ENCODE peak calls at places on chromosomes 2 and 18, in four cellular contexts. W is adrenal gland, O is HFFc6, X is PC-9. F is an unnamed sample.

GRCh38 chr2:38528008-38528442 is 74.7 kb downstream of the HNRNPLL start:
- DNase-seq in O (peak; percentile 72), W (peak; percentile 50), X (peak; percentile 22), F (no peak)

GRCh38 chr2:157760949-157761348 is 115.2 kb downstream of the ACVR1 start:
- DNase-seq in X (no peak), W (no peak), O (no peak), F (no peak)

GRCh38 chr18:3671181-3671580 is 221.2 kb downstream of the TGIF1 start:
- DNase-seq in W (no peak), X (no peak), O (no peak), F (no peak)

GRCh38 chr18:31232779-31233424 is 70.2 kb upstream of the DSC1 start:
- DNase-seq in O (no peak), W (no peak), X (no peak), F (no peak)

GRCh38 chr2:105407946-105408743 is 9.3 kb upstream of the FHL2 start:
- DNase-seq in O (no peak), W (no peak), X (no peak), F (no peak)

GRCh38 chr2:100207411-100207885 is 65.1 kb upstream of the AFF3 start:
- DNase-seq in O (no peak), X (no peak), W (no peak), F (no peak)

GRCh38 chr18:8972116-8972515 is 130.4 kb upstream of the NDUFV2 start:
- DNase-seq in W (no peak), X (no peak), O (no peak), F (no peak)

GRCh38 chr2:101252408-101253012 is at the start of gene CNOT11:
- DNase-seq in X (peak; percentile 97), O (peak; percentile 98), W (peak; percentile 100), F (peak; percentile 91)

GRCh38 chr2:237490805-237491194 is 3.7 kb downstream of the MLPH start:
- DNase-seq in X (no peak), W (no peak), O (no peak), F (no peak)

GRCh38 chr2:219289195-219289536 is 10.0 kb downstream of the DNAJB2 start:
- DNase-seq in O (no peak), X (no peak), W (no peak), F (no peak)

GRCh38 chr2:58571181-58571852 is 330.2 kb upstream of the FANCL start:
- DNase-seq in X (peak; percentile 57), W (peak; percentile 22), O (peak; percentile 47), F (no peak)

GRCh38 chr2:26229595-26229994 is 14.8 kb downstream of the HADHA start:
- DNase-seq in O (no peak), X (no peak), W (no peak), F (no peak)

GRCh38 chr2:26238301-26238958 is 6.0 kb downstream of the HADHA start:
- DNase-seq in O (no peak), X (no peak), W (no peak), F (no peak)

GRCh38 chr2:26230806-26231205 is 13.6 kb downstream of the HADHA start:
- DNase-seq in X (no peak), W (no peak), O (no peak), F (no peak)

GRCh38 chr2:26237868-26238267 is 6.6 kb downstream of the HADHA start:
- DNase-seq in O (no peak), X (no peak), W (no peak), F (no peak)

GRCh38 chr2:26235089-26235488 is 9.3 kb downstream of the HADHA start:
- DNase-seq in O (no peak), X (no peak), W (no peak), F (no peak)
- TF ChIP-seq CTCF in O (peak; percentile 52), X (peak; percentile 55), W (no peak), F (peak; percentile 16)

GRCh38 chr2:61135510-61135909 is 26.5 kb upstream of the C2orf74 start:
- DNase-seq in O (peak; percentile 42), W (peak; percentile 37), X (no peak), F (no peak)
- TF ChIP-seq CTCF in O (peak; percentile 64), W (peak; percentile 5), X (peak; percentile 47), F (peak; percentile 40)

GRCh38 chr2:216877085-216877484 is 17.2 kb upstream of the TNP1 start:
- DNase-seq in O (no peak), W (no peak), X (no peak), F (no peak)
- TF ChIP-seq CTCF in O (peak; percentile 43), W (no peak), X (peak; percentile 30), F (peak; percentile 12)

GRCh38 chr2:209331291-209331844 is 92.5 kb upstream of the MAP2 start:
- DNase-seq in X (no peak), O (peak; percentile 33), W (no peak), F (no peak)
- TF ChIP-seq CTCF in X (peak; percentile 59), O (peak; percentile 73), W (no peak), F (peak; percentile 44)

DNA sequence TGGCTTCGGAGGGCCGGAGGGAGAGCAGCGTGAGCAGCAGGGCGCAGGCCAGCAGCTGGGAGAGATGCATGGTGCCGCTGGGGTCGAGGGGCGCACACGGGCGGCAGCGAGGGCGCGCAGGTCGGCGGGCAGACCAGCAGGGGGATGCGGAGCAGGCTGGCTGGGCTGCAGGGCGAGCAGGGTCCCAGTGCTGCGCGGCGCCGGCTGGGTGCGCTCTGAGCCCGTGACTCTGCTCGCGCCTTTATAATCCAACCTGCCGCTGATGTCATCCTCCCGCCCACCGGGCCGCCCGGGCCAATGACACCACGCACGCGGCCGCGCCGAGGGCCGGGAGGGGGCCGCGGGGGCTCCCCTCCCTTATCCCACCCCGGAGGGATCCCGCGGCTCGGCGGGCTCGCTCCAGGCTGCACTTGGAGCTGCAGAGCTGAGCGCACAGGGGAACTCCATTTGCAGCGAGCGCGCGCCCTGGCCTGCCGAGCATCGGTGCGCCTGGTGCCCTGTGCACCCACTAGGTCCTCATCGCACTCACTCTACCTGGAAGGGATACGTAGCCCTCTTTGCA is at the start of gene NPPC:
- DNase-seq in O (peak; percentile 4), X (peak; percentile 29), W (no peak), F (no peak)
- TF ChIP-seq CTCF in O (peak; percentile 44), X (no peak), W (no peak), F (no peak)

DNA sequence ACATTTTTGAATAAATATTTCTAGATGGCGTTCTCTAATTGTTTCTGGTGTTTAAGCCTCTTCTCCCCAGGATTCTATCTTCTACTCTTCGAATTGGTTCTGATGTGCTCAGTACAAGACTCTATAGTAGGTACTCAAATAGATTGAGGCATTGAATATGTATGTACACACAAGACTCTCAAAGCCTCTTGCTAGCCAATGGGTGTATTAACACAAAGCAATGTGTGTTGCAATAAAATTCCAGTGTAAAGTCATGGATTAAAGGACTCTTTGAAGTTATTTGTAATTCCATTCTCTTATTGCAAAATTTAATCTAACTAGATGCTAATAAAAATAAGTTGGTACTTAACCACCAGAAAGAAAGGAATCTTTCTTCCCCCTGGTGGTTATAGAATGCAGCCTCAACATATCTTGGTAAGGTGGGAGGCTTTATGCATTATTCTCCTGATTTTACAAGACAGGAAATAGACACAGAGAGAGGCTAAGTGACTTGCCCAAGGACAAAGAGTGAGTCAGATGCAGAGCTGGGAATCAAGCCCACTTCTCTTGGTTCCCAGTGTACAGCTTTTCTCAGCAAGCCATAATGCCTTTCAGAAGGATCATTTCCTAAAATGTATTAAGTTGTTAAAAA is 18.1 kb downstream of the LRP1B start:
- DNase-seq in W (peak; percentile 59), O (no peak), X (no peak), F (peak; percentile 84)
- TF ChIP-seq CTCF in W (peak; percentile 29), O (peak; percentile 15), X (peak; percentile 37), F (peak; percentile 36)

DNA sequence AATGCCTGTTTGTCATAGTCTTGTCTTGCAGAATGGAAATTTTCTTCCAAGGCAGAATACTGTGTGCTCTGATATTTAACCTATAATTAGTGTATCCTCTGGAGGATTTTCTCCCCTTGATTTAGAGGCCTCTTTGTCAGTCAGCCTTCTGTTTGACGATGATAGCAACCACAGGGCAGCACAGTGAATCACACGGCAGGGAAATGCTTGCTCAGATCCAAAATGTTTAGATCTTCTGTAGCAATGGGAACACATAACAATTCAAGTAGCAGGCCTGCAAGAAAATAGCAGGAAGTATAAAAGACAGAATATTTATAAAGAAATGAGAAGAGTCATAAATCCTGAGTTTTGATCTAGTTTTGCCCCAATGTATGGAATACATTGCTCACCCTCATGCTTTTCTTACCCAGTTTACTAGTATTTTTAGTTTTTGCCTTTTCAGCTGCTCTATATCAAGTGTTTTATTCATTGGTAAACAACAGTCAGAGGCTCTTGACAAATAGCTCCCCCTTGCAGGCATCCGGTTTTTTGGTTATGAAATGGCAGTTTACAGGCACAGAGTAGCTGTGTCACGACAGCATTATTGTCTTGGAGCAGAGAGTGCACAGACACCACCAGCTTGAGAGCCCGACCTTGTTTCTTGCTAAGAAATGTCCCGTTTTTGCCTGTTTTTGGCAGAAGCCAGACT is 185.1 kb downstream of the MYO3B start:
- DNase-seq in W (no peak), X (no peak), O (peak; percentile 28), F (no peak)
- TF ChIP-seq CTCF in W (no peak), X (no peak), O (no peak), F (no peak)

GRCh38 chr2:170393861-170394498 is 216.0 kb downstream of the MYO3B start:
- DNase-seq in W (no peak), O (no peak), X (no peak), F (no peak)

GRCh38 chr2:170391018-170391417 is 213.1 kb downstream of the MYO3B start:
- DNase-seq in X (no peak), W (no peak), O (no peak), F (no peak)

GRCh38 chr2:170396799-170397459 is 219.0 kb downstream of the MYO3B start:
- DNase-seq in X (no peak), O (peak; percentile 2), W (no peak), F (no peak)

DNA sequence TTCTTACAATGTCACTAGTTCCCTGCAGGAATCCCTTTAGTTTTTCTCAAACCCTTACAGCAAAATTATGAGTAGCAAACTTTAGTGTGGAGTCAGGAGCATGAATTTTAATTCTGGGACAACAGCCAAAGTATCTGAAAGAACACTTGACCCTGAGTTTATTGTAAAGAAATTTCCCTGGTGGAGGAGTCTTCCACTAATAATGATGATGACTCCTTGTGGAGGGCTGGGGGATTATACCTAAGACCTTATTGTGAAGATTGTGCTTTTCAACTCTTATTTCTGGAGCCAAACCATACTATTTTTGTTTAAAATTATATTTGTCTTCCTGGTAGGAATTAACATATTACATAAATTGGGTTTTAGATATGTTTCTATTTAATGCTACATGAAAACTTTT is 217.0 kb downstream of the MYO3B start:
- DNase-seq in W (no peak), X (no peak), O (no peak), F (no peak)
- TF ChIP-seq CTCF in W (no peak), X (peak; percentile 28), O (no peak), F (no peak)

GRCh38 chr2:177056540-177056939 is 156.1 kb upstream of the HNRNPA3 start:
- DNase-seq in W (no peak), X (no peak), O (no peak), F (no peak)
- TF ChIP-seq CTCF in W (no peak), X (no peak), O (peak; percentile 27), F (peak; percentile 12)